ENCODE peak calls at places on chromosomes 7 and 10, in four cellular contexts. V is H9, M is neuronal stem cell, O is IMR-90. B is an unnamed sample.
A peak's percentile ranks its signal among the peaks of the same experiment; 100 is the strongest.

GRCh38 chr7:128831994-128832879 is 2.0 kb downstream of the FLNC start:
- DNase-seq in V (peak; percentile 78), M (peak; percentile 75), O (peak; percentile 30), B (peak; percentile 67)

GRCh38 chr10:50613150-50613549 is 10.6 kb downstream of the SGMS1 start:
- DNase-seq in O (no peak), V (no peak), M (no peak), B (no peak)

GRCh38 chr10:10865303-10865702 is 152.4 kb upstream of the CELF2 start:
- DNase-seq in V (no peak), O (peak; percentile 33), M (no peak), B (no peak)

GRCh38 chr10:76649271-76649670 is 988.3 kb downstream of the KCNMA1 start:
- DNase-seq in V (no peak), M (no peak), O (no peak), B (no peak)

GRCh38 chr7:101397243-101397642 is 34.6 kb downstream of the COL26A1 start:
- DNase-seq in V (no peak), O (no peak), M (no peak), B (no peak)

GRCh38 chr7:140209866-140210609 is 33.3 kb upstream of the KDM7A start:
- DNase-seq in V (no peak), O (no peak), M (no peak), B (no peak)

GRCh38 chr10:18144928-18145327 is 4.7 kb downstream of the CACNB2 start:
- DNase-seq in O (no peak), M (no peak), V (no peak), B (peak; percentile 33)

GRCh38 chr10:30811665-30812017 is 182.1 kb upstream of the LYZL2 start:
- DNase-seq in V (no peak), O (no peak), M (no peak), B (no peak)

GRCh38 chr10:96587255-96588059 is 645 bp upstream of the TM9SF3 start:
- DNase-seq in O (peak; percentile 83), V (no peak), M (no peak), B (peak; percentile 85)

GRCh38 chr7:3056713-3057388 is 13.2 kb upstream of the CARD11 start:
- DNase-seq in V (no peak), M (no peak), O (no peak), B (peak; percentile 11)

GRCh38 chr10:31620236-31621151 is 301.5 kb downstream of the ZEB1 start:
- DNase-seq in M (no peak), V (peak; percentile 86), O (peak; percentile 78), B (peak; percentile 62)

GRCh38 chr7:35430547-35431153 is 176.8 kb upstream of the TBX20 start:
- DNase-seq in M (no peak), V (peak; percentile 68), O (no peak), B (no peak)

GRCh38 chr7:36620166-36620708 is 104.1 kb downstream of the AOAH start:
- DNase-seq in O (no peak), V (no peak), M (no peak), B (no peak)

GRCh38 chr7:100153713-100154519 is 4.6 kb downstream of the TRAPPC14 start:
- DNase-seq in O (no peak), M (no peak), V (no peak), B (no peak)

GRCh38 chr7:140402178-140402835 is 1.6 kb upstream of the RAB19 start:
- DNase-seq in V (no peak), M (no peak), O (peak; percentile 76), B (peak; percentile 61)

GRCh38 chr10:120422459-120422858 is 34.6 kb upstream of the PLPP4 start:
- DNase-seq in V (no peak), O (peak; percentile 52), M (no peak), B (peak; percentile 90)

GRCh38 chr7:2100278-2101205 is 132.2 kb downstream of the MAD1L1 start:
- DNase-seq in O (no peak), V (no peak), M (no peak), B (no peak)

GRCh38 chr7:22005151-22005550 is 59.5 kb upstream of the CDCA7L start:
- DNase-seq in M (no peak), O (no peak), V (no peak), B (no peak)

GRCh38 chr7:150685219-150686029 is at the start of gene GIMAP2:
- DNase-seq in V (no peak), O (no peak), M (no peak), B (no peak)

GRCh38 chr10:71606721-71607430 is 112.7 kb downstream of the C10orf105 start:
- DNase-seq in V (no peak), O (no peak), M (no peak), B (no peak)

GRCh38 chr7:124566576-124566975 is 199.0 kb downstream of the GPR37 start:
- DNase-seq in V (peak; percentile 29), M (peak; percentile 14), O (peak; percentile 45), B (peak; percentile 30)

GRCh38 chr10:62794306-62794705 is 10.2 kb upstream of the ADO start:
- DNase-seq in O (no peak), M (no peak), V (no peak), B (no peak)

DNA sequence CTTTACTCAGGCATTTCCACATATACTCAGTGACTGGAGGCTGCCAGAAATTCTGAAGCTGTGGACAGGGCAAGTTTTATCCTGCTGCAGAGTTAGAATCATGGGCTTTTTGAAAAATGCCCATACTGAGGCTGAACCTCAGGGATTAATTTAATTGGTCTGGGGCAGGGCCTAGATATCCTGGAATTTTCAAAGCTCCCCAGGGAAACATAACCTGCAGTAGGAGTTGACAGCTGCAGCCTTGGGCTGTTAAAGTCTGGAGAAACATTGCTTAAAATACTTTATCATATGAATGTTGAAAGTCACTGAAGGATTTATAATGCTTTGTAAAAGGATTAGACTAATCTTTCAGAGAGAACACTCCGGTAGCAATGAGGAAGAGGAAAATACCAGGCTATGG is 68.2 kb upstream of the RNF148 start:
- DNase-seq in V (no peak), M (no peak), O (no peak), B (no peak)
- H3K27ac ChIP-seq in V (no peak overlapping the region), M (no peak overlapping the region), O (no peak overlapping the region), B (no peak overlapping the region)

DNA sequence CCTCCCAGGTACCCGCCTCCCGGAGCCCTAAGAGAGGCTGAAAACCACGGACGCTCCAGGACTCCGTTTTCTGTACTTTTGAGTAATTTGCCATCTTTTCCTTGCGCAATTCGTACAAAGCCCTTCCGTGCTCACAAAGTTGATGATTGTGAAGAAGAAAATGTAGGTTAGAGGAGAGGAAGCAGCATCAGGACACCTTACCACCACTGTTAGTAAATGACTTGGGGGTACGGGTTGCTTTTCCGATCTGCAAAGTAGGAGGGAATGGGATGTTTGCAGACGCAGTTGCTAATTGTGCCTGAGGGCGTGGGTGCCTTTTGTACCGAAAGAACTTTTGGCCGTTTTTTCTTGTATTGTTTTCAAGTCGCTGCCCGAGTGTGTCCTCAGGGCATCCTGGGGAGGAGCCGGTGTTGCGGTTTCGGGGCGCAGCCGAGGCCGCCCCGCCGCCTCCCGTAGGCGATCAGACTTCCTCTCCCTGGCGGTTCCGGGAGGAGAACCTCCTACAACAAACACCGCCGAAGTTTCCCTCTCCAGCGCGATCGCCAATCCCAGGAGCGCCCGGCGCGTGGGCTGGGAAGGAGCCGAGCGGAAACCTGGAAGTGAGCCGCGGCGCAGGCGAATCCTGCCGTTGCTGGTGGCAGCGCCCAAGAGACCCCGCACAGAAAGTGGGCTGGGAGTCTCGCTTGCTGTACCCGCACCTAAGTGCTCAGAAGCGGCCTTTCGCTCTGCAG is 985 bp downstream of the PRR15 start:
- DNase-seq in O (peak; percentile 2), V (peak; percentile 43), M (no peak), B (peak; percentile 54)
- H3K18ac ChIP-seq in O (no peak overlapping the region), V (no peak overlapping the region), M (peak overlapping the region; percentile 58), B (no peak overlapping the region)

GRCh38 chr10:51876528-51876927 is 177.1 kb upstream of the CSTF2T start:
- DNase-seq in O (no peak), V (no peak), M (no peak), B (no peak)

GRCh38 chr10:51877636-51878035 is 178.2 kb upstream of the CSTF2T start:
- DNase-seq in V (no peak), O (no peak), M (no peak), B (no peak)

GRCh38 chr10:51879238-51879637 is 179.8 kb upstream of the CSTF2T start:
- DNase-seq in M (no peak), V (no peak), O (peak; percentile 100), B (peak; percentile 100)

GRCh38 chr10:51876979-51877378 is 177.6 kb upstream of the CSTF2T start:
- DNase-seq in V (no peak), M (no peak), O (no peak), B (no peak)

DNA sequence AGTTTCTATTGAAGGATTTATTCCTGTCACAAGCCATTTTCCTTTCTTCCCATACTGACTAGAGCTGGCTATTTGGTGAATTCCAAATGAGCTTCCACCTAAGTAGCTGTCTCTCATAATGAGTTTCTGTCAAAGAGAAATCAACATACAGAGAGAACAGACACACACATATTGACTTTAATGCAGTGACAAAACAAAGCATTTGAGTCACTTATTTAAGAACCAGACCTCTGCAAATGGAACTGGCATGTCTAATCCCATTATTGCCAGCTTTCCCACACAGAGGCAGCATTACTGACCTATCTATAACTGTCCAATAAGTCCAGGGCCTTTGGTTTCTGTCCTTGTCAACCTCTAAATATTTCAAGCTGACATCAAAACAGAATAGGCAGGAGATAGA is 179.3 kb upstream of the CSTF2T start:
- DNase-seq in O (no peak), V (no peak), M (no peak), B (no peak)
- H3K27ac ChIP-seq in O (no peak overlapping the region), V (no peak overlapping the region), M (no peak overlapping the region), B (no peak overlapping the region)

DNA sequence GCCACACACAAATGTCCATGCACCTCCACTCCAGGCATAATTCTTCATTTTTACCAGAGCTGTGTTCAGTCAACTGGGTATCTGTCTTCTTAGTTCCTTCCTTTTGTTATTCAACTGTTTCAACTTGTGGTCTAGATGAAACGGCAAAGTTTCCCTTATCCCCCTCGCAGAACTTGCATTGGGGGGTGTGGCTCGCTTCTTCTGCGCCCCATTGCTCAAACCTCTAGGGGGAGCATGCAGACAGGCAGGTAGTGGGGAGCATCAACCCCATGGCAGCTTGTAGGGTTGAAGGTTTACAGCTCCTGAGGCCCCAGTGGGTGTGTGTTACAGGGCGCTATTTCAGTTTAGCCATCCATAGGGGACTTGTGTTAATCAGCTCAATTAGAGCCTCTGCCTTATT is 38.3 kb upstream of the COBL start:
- DNase-seq in M (no peak), O (no peak), V (peak; percentile 51), B (no peak)
- H3K18ac ChIP-seq in M (no peak overlapping the region), O (no peak overlapping the region), V (no peak overlapping the region), B (no peak overlapping the region)

DNA sequence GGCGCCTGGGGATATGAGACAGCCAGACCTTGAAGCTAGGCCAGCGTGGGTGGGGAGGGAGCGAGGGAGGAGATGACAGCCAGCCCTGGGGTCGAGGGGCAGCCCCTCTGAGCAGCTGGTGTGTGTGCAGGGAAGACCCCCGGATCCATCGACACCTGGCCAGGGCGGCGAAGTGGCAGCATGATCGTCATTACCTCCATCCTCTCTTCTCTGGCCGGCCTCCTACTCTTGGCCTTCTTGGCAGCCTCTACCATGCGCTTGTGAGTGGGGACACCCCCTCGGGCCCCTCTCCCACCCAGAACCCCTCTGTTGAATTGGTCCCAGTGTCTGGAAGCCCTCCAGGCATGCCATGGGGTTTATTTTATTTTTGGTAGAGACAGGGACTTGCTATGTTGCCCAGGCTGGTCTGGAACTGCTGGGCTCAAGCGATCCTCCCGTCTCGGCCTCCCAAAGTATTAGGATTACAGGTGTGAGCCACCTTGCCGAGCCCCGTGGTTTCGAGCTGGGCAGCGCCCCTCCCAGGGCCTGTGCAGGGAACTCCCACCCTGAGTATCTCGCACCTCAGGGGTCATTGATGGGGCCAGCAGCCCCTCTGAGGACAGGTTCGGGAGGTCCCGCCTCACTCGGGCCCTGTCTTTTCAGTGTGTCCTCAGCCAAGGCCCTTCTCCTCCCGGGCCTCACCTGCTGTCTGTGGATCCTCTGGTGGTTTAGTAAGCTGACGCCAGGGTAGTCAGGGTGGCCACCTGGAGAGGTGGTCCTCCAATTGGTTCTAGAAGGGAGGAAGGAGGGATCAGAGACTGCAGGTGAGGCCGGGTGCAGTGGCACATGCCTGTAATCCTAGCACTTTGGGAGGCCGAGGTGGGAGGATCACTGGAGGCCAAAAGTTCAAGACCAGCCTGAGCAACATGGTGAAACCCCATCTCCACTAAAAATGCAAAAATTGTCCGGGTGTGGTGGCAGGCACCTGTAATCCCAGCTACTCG is 3.8 kb downstream of the UPK3B start:
- DNase-seq in V (peak; percentile 21), M (no peak), O (no peak), B (no peak)
- H3K27ac ChIP-seq in V (no peak overlapping the region), M (no peak overlapping the region), O (no peak overlapping the region), B (no peak overlapping the region)